ENCODE peak calls at places on chromosome 7, in nine cellular contexts. R is ovary, X is A549, L is suprapubic skin, M is sigmoid colon, T is stomach, Z is H1, C is tibial nerve, N is upper lobe of left lung. S is an unnamed sample.

GRCh38 chr7:27262121-27262520 is 19.5 kb downstream of the EVX1 start:
- DNase-seq in R (no peak), X (no peak), L (no peak), M (no peak), T (no peak), Z (no peak), C (no peak), N (no peak), S (no peak)

GRCh38 chr7:24882989-24883631 is 96.9 kb downstream of the OSBPL3 start:
- DNase-seq in R (no peak), X (no peak), L (peak; percentile 72), M (peak; percentile 75), T (no peak), Z (no peak), C (peak; percentile 73), N (no peak), S (no peak)

GRCh38 chr7:16318989-16319915 is 102.1 kb downstream of the CRPPA start:
- DNase-seq in R (no peak), X (peak; percentile 6), L (no peak), M (no peak), T (no peak), Z (no peak), C (no peak), N (no peak), S (no peak)

GRCh38 chr7:24406818-24407226 is 122.8 kb downstream of the NPY start:
- DNase-seq in R (no peak), X (no peak), L (no peak), M (no peak), T (no peak), Z (no peak), C (no peak), N (no peak), S (no peak)

GRCh38 chr7:104784678-104785077 is 229.3 kb upstream of the KMT2E start:
- DNase-seq in R (no peak), X (no peak), L (no peak), M (no peak), T (no peak), Z (no peak), C (no peak), N (no peak), S (no peak)

GRCh38 chr7:90345548-90346319 is 782 bp upstream of the GTPBP10 start:
- DNase-seq in R (peak; percentile 18), X (no peak), L (no peak), M (no peak), T (no peak), Z (no peak), C (peak; percentile 5), N (peak; percentile 40), S (peak; percentile 39)

GRCh38 chr7:26393855-26394254 is 102.2 kb downstream of the SNX10 start:
- DNase-seq in R (no peak), X (no peak), L (no peak), M (no peak), T (no peak), Z (no peak), C (no peak), N (no peak), S (no peak)

GRCh38 chr7:38548605-38549004 is 82.6 kb downstream of the AMPH start:
- DNase-seq in R (no peak), X (no peak), L (no peak), M (no peak), T (no peak), Z (no peak), C (no peak), N (no peak), S (no peak)

GRCh38 chr7:25820432-25821040 is 331.5 kb upstream of the NFE2L3 start:
- DNase-seq in R (no peak), X (peak; percentile 26), L (no peak), M (no peak), T (no peak), Z (no peak), C (no peak), N (no peak), S (peak; percentile 24)

GRCh38 chr7:38658916-38659315 is 27.7 kb upstream of the AMPH start:
- DNase-seq in R (no peak), X (no peak), L (no peak), M (no peak), T (no peak), Z (no peak), C (no peak), N (no peak), S (no peak)

GRCh38 chr7:3897430-3898385 is 596.7 kb downstream of the SDK1 start:
- DNase-seq in R (no peak), X (peak; percentile 36), L (no peak), M (no peak), T (peak; percentile 34), Z (no peak), C (peak; percentile 35), N (no peak), S (peak; percentile 62)

GRCh38 chr7:30026229-30027064 is at the start of gene FKBP14:
- DNase-seq in R (peak; percentile 96), X (peak; percentile 96), L (peak; percentile 99), M (peak; percentile 99), T (peak; percentile 98), Z (peak; percentile 91), C (peak; percentile 97), N (peak; percentile 98), S (peak; percentile 95)

GRCh38 chr7:26990268-26990667 is 105.5 kb downstream of the HOXA1 start:
- DNase-seq in R (no peak), X (no peak), L (no peak), M (no peak), T (no peak), Z (no peak), C (peak; percentile 14), N (no peak), S (no peak)

GRCh38 chr7:70434376-70434775 is 697.6 kb upstream of the GALNT17 start:
- DNase-seq in R (no peak), X (no peak), L (no peak), M (no peak), T (no peak), Z (no peak), C (no peak), N (no peak), S (no peak)

GRCh38 chr7:40493609-40494041 is 358.8 kb downstream of the SUGCT start:
- DNase-seq in R (no peak), X (no peak), L (no peak), M (no peak), T (no peak), Z (no peak), C (no peak), N (no peak), S (no peak)

GRCh38 chr7:104241581-104241980 is 33.8 kb upstream of the ORC5 start:
- DNase-seq in R (no peak), X (no peak), L (no peak), M (no peak), T (no peak), Z (no peak), C (no peak), N (no peak), S (no peak)

GRCh38 chr7:148697950-148698396 is 730 bp upstream of the CUL1 start:
- DNase-seq in R (peak; percentile 69), X (no peak), L (no peak), M (peak; percentile 64), T (no peak), Z (no peak), C (no peak), N (no peak), S (no peak)

DNA sequence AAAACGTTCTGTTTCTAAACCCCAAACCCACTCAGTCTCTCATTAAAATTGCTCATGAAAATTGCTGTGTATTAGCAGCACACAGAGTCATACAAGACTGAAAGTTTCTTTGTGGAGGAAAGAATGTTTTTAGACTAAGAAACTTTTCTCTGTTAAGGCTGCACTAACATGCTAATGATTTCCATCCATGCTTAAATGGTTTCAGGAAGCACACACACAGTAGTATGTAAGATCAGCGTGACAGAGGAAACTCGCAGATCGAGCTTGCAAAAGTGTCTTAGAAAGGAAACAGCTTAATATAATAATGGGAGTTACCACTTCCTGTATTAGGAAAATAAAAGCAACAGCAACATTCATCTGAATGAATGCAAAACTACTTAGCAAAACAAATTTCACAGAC is 112.7 kb downstream of the ICA1 start:
- DNase-seq in R (no peak), X (no peak), L (no peak), M (no peak), T (no peak), Z (no peak), C (no peak), N (peak; percentile 30), S (no peak)
- TF ChIP-seq EP300 in R (no peak), X (no peak), L (no peak), M (no peak), T (no peak), Z (no peak), C (no peak), N (no peak), S (no peak)

DNA sequence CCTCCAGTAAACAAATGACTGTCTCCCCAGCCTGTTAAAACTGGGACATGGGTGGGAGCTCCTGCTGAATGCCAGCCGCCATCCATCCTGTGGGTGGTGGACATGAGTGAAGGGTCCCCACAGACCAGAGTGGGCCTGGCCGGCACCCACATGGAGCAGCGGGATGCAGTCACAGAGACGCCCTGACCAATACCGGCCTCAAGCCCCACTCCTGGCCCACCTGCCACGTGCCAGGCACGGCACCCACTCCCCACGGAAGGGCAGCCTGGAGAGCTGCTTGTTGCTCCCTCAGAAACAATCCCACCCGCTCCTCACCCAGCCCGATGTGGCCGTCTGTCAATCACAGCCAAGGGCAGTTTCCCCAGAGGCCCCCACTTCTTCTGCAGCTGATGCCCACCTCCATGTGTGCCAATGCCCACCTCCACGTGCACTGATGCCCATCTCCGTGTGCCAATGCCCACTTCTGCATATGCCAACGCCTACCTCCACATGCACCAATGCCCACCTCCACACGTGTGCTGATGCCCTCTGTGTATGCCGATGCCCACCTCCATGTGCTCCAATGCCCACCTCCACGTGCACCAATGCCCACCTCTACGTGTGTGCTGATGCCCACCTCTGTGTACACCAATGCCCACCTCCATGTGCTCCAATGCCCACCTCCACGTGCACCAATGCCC is 42.8 kb upstream of the DNAAF5 start:
- DNase-seq in R (no peak), X (no peak), L (peak; percentile 43), M (peak; percentile 54), T (no peak), Z (no peak), C (no peak), N (no peak), S (no peak)
- TF ChIP-seq EP300 in R (no peak), X (no peak), L (no peak), M (no peak), T (no peak), Z (no peak), C (no peak), N (no peak), S (no peak)

DNA sequence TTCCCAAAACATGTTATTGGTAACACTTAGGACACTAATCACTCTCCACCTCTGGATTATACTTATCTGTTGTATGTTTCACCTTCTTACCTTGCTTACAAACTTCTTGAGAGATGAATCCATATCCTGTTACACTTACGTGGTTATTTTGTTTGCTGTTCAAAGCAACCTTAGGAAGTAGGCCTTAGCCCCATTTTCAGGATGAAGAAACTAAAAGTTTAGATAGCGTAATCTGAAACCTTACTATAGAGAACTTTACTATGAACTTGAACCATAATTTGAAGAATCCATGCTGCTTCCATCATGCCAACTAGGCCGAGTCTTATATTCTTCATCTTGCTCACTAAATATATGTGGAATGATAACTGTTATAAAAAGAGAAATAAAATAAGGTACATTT is 4.6 kb downstream of the TES start:
- DNase-seq in R (no peak), X (no peak), L (no peak), M (no peak), T (no peak), Z (no peak), C (no peak), N (no peak), S (no peak)
- TF ChIP-seq EP300 in R (no peak), X (no peak), L (no peak), M (no peak), T (no peak), Z (no peak), C (no peak), N (no peak), S (no peak)

GRCh38 chr7:141231018-141231792 is 157.3 kb downstream of the TMEM178B start:
- DNase-seq in R (no peak), X (peak; percentile 19), L (no peak), M (no peak), T (no peak), Z (no peak), C (no peak), N (no peak), S (peak; percentile 72)
- TF ChIP-seq EP300 in R (no peak), X (no peak), L (no peak), M (no peak), T (no peak), Z (no peak), C (no peak), N (no peak), S (no peak)